ENCODE peak calls at places on chromosome 22, in seven cellular contexts. R, T, Q, J, C, O and G are unnamed samples.

GRCh38 chr22:27984723-27985122 is 65.7 kb upstream of the PITPNB start:
- DNase-seq in R (no peak), C (no peak), J (no peak), O (no peak), T (no peak), Q (no peak), G (no peak)

GRCh38 chr22:26718905-26719304 is 61.5 kb downstream of the MIAT start:
- DNase-seq in J (no peak), R (no peak), C (peak; percentile 30), Q (peak; percentile 86), T (peak; percentile 23), O (no peak), G (peak; percentile 86)

GRCh38 chr22:27494821-27495220 is 306.7 kb downstream of the MN1 start:
- DNase-seq in Q (no peak), J (no peak), O (no peak), C (no peak), R (no peak), T (no peak), G (no peak)

GRCh38 chr22:47053013-47053864 is 290.8 kb downstream of the TBC1D22A start:
- DNase-seq in R (no peak), O (no peak), T (no peak), C (no peak), Q (no peak), J (no peak), G (no peak)

GRCh38 chr22:34587357-34588356 is 478.3 kb upstream of the ISX start:
- DNase-seq in C (no peak), O (no peak), T (no peak), J (no peak), Q (no peak), R (no peak), G (no peak)

GRCh38 chr22:24809331-24809730 is 3.3 kb downstream of the SGSM1 start:
- DNase-seq in Q (no peak), C (no peak), R (no peak), O (no peak), T (no peak), J (no peak), G (no peak)

GRCh38 chr22:46079861-46080821 is 70.2 kb upstream of the PPARA start:
- DNase-seq in T (peak; percentile 79), C (no peak), J (no peak), Q (no peak), R (peak; percentile 81), O (peak; percentile 67), G (peak; percentile 80)

GRCh38 chr22:26318975-26319374 is 110.1 kb upstream of the ASPHD2 start:
- DNase-seq in Q (peak; percentile 19), C (no peak), O (no peak), J (no peak), T (peak; percentile 32), R (no peak), G (no peak)

GRCh38 chr22:38762607-38763006 is 6.8 kb upstream of the SUN2 start:
- DNase-seq in J (no peak), O (no peak), R (no peak), Q (no peak), T (no peak), C (no peak), G (no peak)

GRCh38 chr22:28053871-28054621 is 135.0 kb upstream of the PITPNB start:
- DNase-seq in C (no peak), R (no peak), T (peak; percentile 6), Q (no peak), O (no peak), J (no peak), G (no peak)

GRCh38 chr22:26428515-26429457 is at the start of gene ASPHD2:
- DNase-seq in J (peak; percentile 59), T (peak; percentile 33), Q (peak; percentile 60), O (peak; percentile 36), R (no peak), C (peak; percentile 18), G (peak; percentile 66)

GRCh38 chr22:27206001-27206746 is 548.8 kb downstream of the MIAT start:
- DNase-seq in T (no peak), Q (peak; percentile 58), J (no peak), O (no peak), R (no peak), C (no peak), G (peak; percentile 30)

GRCh38 chr22:50498322-50498861 is 9.1 kb downstream of the LMF2 start:
- DNase-seq in R (no peak), Q (peak; percentile 68), C (peak; percentile 65), J (no peak), T (peak; percentile 63), O (no peak), G (peak; percentile 63)

GRCh38 chr22:35434061-35434750 is 34.3 kb downstream of the MCM5 start:
- DNase-seq in R (no peak), Q (no peak), J (no peak), T (no peak), O (no peak), C (no peak), G (no peak)

GRCh38 chr22:34476762-34477161 is 556.5 kb upstream of the LARGE1 start:
- DNase-seq in Q (no peak), C (no peak), T (no peak), J (no peak), R (no peak), O (no peak), G (no peak)

GRCh38 chr22:44033689-44034088 is 9.6 kb downstream of the PARVB start:
- DNase-seq in T (no peak), R (no peak), O (no peak), Q (no peak), C (no peak), J (no peak), G (peak; percentile 54)

GRCh38 chr22:24875862-24876506 is 70.0 kb downstream of the SGSM1 start:
- DNase-seq in C (no peak), Q (peak; percentile 46), J (peak; percentile 65), R (no peak), T (peak; percentile 25), O (no peak), G (peak; percentile 40)

GRCh38 chr22:20438066-20438677 is 547 bp upstream of the SCARF2 start:
- DNase-seq in C (no peak), Q (peak; percentile 30), O (peak; percentile 59), J (no peak), T (no peak), R (no peak), G (peak; percentile 58)

GRCh38 chr22:30882181-30882771 is 86.3 kb downstream of the MORC2 start:
- DNase-seq in O (no peak), T (peak; percentile 2), R (no peak), C (no peak), J (no peak), Q (no peak), G (no peak)
- TF ChIP-seq CTCF in O (no peak), T (no peak), R (no peak), C (no peak), J (no peak), Q (no peak), G (no peak)

DNA sequence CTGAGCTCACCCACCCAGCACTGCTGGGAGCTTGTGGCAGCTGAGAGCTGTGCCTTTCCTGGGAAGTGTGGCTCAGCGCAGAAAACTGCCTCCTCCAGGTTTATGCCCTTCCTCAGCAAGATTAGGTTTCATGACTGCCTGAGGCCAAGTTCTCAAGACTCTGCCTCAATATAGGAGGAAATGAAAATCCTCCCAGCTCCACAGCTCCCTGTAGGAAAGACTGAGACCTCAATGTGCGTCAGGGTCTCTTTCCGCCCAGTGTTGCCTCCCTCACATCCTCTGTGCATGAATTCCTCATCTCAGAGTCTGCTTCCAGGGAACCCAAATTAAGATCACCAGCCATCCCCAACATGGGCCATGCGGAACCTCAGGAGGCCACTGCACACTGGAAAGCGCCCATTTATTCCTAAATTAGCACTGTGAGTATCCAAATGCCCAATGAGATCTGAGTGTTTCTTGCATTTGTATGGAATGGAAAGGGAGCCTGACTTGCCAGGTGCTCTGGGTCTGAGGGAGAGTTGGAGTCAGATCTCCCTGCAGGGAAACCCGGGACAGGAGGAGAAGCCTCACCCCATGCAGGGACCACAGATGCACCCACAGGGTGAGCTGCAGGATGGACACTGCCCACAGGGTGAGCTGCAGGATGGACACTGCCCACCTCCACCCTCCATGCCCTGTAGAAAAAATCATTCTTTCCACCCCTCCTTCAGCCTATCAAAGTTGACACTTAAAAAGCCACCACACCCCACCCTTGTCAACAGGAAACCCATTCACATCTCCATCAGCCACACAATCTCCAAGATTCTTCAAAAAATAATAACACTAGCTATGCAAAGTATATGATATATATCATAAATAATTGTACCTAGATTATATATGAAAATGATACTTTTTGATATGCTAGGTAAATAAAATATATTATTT is 97.4 kb upstream of the IGLL5 start:
- DNase-seq in J (no peak), O (no peak), C (no peak), Q (no peak), T (no peak), R (no peak), G (no peak)
- TF ChIP-seq CTCF in J (no peak), O (no peak), C (no peak), Q (no peak), T (no peak), R (no peak), G (no peak)

DNA sequence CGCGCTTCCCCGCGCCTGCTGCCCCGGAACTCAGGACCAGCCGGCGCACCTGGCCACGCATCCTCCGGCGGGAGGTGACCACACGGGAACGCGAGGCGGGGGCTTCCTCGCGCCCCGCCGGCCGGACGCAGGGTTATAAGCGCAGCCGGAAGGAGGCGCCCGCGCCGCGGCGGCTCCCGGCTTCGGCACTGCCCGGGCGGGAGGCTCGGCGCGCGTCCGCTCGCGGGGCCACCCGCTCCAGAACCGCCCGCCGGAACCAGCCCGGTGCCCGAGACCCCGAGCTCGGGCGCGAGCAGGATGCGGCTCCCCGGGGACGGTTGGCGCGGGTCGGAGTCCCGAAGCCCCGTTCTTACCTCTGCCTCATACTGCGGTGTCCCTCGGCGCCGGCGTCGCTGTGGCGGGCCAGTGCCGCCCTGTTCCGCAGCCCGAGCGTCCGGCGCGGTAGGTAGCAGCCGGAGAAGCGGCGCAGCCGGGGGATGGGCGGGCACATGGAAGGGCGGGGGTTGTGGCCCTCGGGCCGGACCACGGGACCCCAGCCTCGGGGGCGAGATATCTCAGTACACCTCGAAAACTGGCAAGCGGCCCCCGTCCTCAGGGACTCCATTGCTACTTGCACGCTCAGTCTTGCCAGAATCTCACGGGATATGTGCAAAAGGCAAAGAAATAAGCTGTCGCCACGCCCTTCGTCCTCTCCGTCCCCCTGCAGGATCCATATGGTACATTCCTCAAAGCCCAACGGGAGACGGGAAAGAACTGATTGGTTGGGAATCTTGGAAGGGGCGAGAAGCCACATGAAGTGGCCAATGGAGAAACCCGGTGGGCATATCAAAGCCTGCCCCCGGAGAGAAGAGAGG is 23.1 kb downstream of the MICAL3 start:
- DNase-seq in C (peak; percentile 98), Q (peak; percentile 99), R (peak; percentile 73), T (peak; percentile 93), O (peak; percentile 90), J (peak; percentile 73), G (peak; percentile 99)
- TF ChIP-seq CTCF in C (peak; percentile 53), Q (no peak), R (peak; percentile 79), T (peak; percentile 3), O (peak; percentile 64), J (peak; percentile 66), G (peak; percentile 42)

GRCh38 chr22:41521166-41521565 is 23.1 kb downstream of the POLR3H start:
- DNase-seq in C (no peak), J (no peak), R (no peak), Q (no peak), O (no peak), T (no peak), G (no peak)

GRCh38 chr22:41516462-41516861 is 27.8 kb downstream of the POLR3H start:
- DNase-seq in J (no peak), O (no peak), Q (no peak), T (no peak), C (no peak), R (no peak), G (no peak)

GRCh38 chr22:41513391-41513790 is 30.9 kb downstream of the POLR3H start:
- DNase-seq in C (no peak), O (no peak), J (no peak), Q (no peak), T (no peak), R (no peak), G (no peak)

GRCh38 chr22:41517172-41518047 is 26.9 kb downstream of the POLR3H start:
- DNase-seq in Q (peak; percentile 70), O (peak; percentile 72), R (peak; percentile 85), C (peak; percentile 63), T (peak; percentile 70), J (peak; percentile 70), G (peak; percentile 61)

GRCh38 chr22:41518048-41518347 is 26.3 kb downstream of the POLR3H start:
- DNase-seq in C (no peak), T (no peak), J (no peak), O (no peak), Q (no peak), R (no peak), G (no peak)
- TF ChIP-seq CTCF in C (no peak), T (peak; percentile 3), J (no peak), O (no peak), Q (no peak), R (peak; percentile 11), G (no peak)